ENCODE peak calls at places on chromosomes 16 and 17, in ten cellular contexts. One of them, this sample, is unnamed.

GRCh38 chr17:9811537-9811936 is 10.3 kb downstream of the GSG1L2 start:
- DNase-seq in T-helper 22 cell: no peak
- DNase-seq in stimulated activated CD4-positive, alpha-beta T cell treated with anti-CD3 and anti-CD28 coated beads, TNF-alpha, amount 100 ng/mL, for 4 hours: no peak
- DNase-seq in fibroblast of lung: no peak
- DNase-seq in lower lobe of right lung: no peak
- DNase-seq in fibroblast of the aortic adventitia: no peak
- DNase-seq in cortex of kidney: no peak
- DNase-seq in activated B cell treated with CpG ODN at 0.5 μM for 24 hours: no peak
- DNase-seq in effector memory CD4-positive, alpha-beta T cell: no peak
- DNase-seq in GM10248: no peak
- DNase-seq in this sample: no peak

GRCh38 chr16:81627024-81627423 is 152.1 kb upstream of the PLCG2 start:
- DNase-seq in T-helper 22 cell: no peak
- DNase-seq in stimulated activated CD4-positive, alpha-beta T cell treated with anti-CD3 and anti-CD28 coated beads, TNF-alpha, amount 100 ng/mL, for 4 hours: no peak
- DNase-seq in fibroblast of lung: peak; percentile 79
- DNase-seq in lower lobe of right lung: no peak
- DNase-seq in fibroblast of the aortic adventitia: no peak
- DNase-seq in cortex of kidney: no peak
- DNase-seq in activated B cell treated with CpG ODN at 0.5 μM for 24 hours: no peak
- DNase-seq in effector memory CD4-positive, alpha-beta T cell: no peak
- DNase-seq in GM10248: no peak
- DNase-seq in this sample: no peak

GRCh38 chr16:74730049-74730683 is 29.5 kb upstream of the MLKL start:
- DNase-seq in T-helper 22 cell: no peak
- DNase-seq in stimulated activated CD4-positive, alpha-beta T cell treated with anti-CD3 and anti-CD28 coated beads, TNF-alpha, amount 100 ng/mL, for 4 hours: no peak
- DNase-seq in fibroblast of lung: peak; percentile 5
- DNase-seq in lower lobe of right lung: no peak
- DNase-seq in fibroblast of the aortic adventitia: no peak
- DNase-seq in cortex of kidney: no peak
- DNase-seq in activated B cell treated with CpG ODN at 0.5 μM for 24 hours: no peak
- DNase-seq in effector memory CD4-positive, alpha-beta T cell: no peak
- DNase-seq in GM10248: no peak
- DNase-seq in this sample: no peak

GRCh38 chr17:1460233-1460632 is 4.2 kb upstream of the CRK start:
- DNase-seq in T-helper 22 cell: no peak
- DNase-seq in stimulated activated CD4-positive, alpha-beta T cell treated with anti-CD3 and anti-CD28 coated beads, TNF-alpha, amount 100 ng/mL, for 4 hours: no peak
- DNase-seq in fibroblast of lung: no peak
- DNase-seq in lower lobe of right lung: peak; percentile 84
- DNase-seq in fibroblast of the aortic adventitia: peak; percentile 33
- DNase-seq in cortex of kidney: no peak
- DNase-seq in activated B cell treated with CpG ODN at 0.5 μM for 24 hours: no peak
- DNase-seq in effector memory CD4-positive, alpha-beta T cell: no peak
- DNase-seq in GM10248: no peak
- DNase-seq in this sample: no peak

GRCh38 chr16:72241930-72242329 is 70.0 kb upstream of the PMFBP1 start:
- DNase-seq in T-helper 22 cell: no peak
- DNase-seq in stimulated activated CD4-positive, alpha-beta T cell treated with anti-CD3 and anti-CD28 coated beads, TNF-alpha, amount 100 ng/mL, for 4 hours: no peak
- DNase-seq in fibroblast of lung: peak; percentile 48
- DNase-seq in lower lobe of right lung: no peak
- DNase-seq in fibroblast of the aortic adventitia: peak; percentile 73
- DNase-seq in cortex of kidney: no peak
- DNase-seq in activated B cell treated with CpG ODN at 0.5 μM for 24 hours: no peak
- DNase-seq in effector memory CD4-positive, alpha-beta T cell: no peak
- DNase-seq in GM10248: no peak
- DNase-seq in this sample: peak; percentile 59

GRCh38 chr17:51154176-51154575 is 817 bp downstream of the NME1 start:
- DNase-seq in T-helper 22 cell: no peak
- DNase-seq in stimulated activated CD4-positive, alpha-beta T cell treated with anti-CD3 and anti-CD28 coated beads, TNF-alpha, amount 100 ng/mL, for 4 hours: no peak
- DNase-seq in fibroblast of lung: no peak
- DNase-seq in lower lobe of right lung: no peak
- DNase-seq in fibroblast of the aortic adventitia: no peak
- DNase-seq in cortex of kidney: no peak
- DNase-seq in activated B cell treated with CpG ODN at 0.5 μM for 24 hours: no peak
- DNase-seq in effector memory CD4-positive, alpha-beta T cell: no peak
- DNase-seq in GM10248: no peak
- DNase-seq in this sample: no peak

GRCh38 chr16:90020838-90021382 is 1.7 kb upstream of the DBNDD1 start:
- DNase-seq in T-helper 22 cell: no peak
- DNase-seq in stimulated activated CD4-positive, alpha-beta T cell treated with anti-CD3 and anti-CD28 coated beads, TNF-alpha, amount 100 ng/mL, for 4 hours: no peak
- DNase-seq in fibroblast of lung: peak; percentile 69
- DNase-seq in lower lobe of right lung: no peak
- DNase-seq in fibroblast of the aortic adventitia: peak; percentile 28
- DNase-seq in cortex of kidney: no peak
- DNase-seq in activated B cell treated with CpG ODN at 0.5 μM for 24 hours: no peak
- DNase-seq in effector memory CD4-positive, alpha-beta T cell: no peak
- DNase-seq in GM10248: no peak
- DNase-seq in this sample: peak; percentile 57

GRCh38 chr17:7745748-7746470 is 28.4 kb downstream of the DNAH2 start:
- DNase-seq in T-helper 22 cell: no peak
- DNase-seq in stimulated activated CD4-positive, alpha-beta T cell treated with anti-CD3 and anti-CD28 coated beads, TNF-alpha, amount 100 ng/mL, for 4 hours: no peak
- DNase-seq in fibroblast of lung: peak; percentile 87
- DNase-seq in lower lobe of right lung: no peak
- DNase-seq in fibroblast of the aortic adventitia: peak; percentile 94
- DNase-seq in cortex of kidney: no peak
- DNase-seq in activated B cell treated with CpG ODN at 0.5 μM for 24 hours: no peak
- DNase-seq in effector memory CD4-positive, alpha-beta T cell: no peak
- DNase-seq in GM10248: no peak
- DNase-seq in this sample: peak; percentile 82

GRCh38 chr16:48330847-48331204 is 54.4 kb downstream of the SIAH1 start:
- DNase-seq in T-helper 22 cell: no peak
- DNase-seq in stimulated activated CD4-positive, alpha-beta T cell treated with anti-CD3 and anti-CD28 coated beads, TNF-alpha, amount 100 ng/mL, for 4 hours: no peak
- DNase-seq in fibroblast of lung: no peak
- DNase-seq in lower lobe of right lung: no peak
- DNase-seq in fibroblast of the aortic adventitia: peak; percentile 28
- DNase-seq in cortex of kidney: no peak
- DNase-seq in activated B cell treated with CpG ODN at 0.5 μM for 24 hours: no peak
- DNase-seq in effector memory CD4-positive, alpha-beta T cell: no peak
- DNase-seq in GM10248: no peak
- DNase-seq in this sample: no peak

GRCh38 chr16:82524939-82525338 is 101.8 kb upstream of the CDH13 start:
- DNase-seq in T-helper 22 cell: no peak
- DNase-seq in stimulated activated CD4-positive, alpha-beta T cell treated with anti-CD3 and anti-CD28 coated beads, TNF-alpha, amount 100 ng/mL, for 4 hours: no peak
- DNase-seq in fibroblast of lung: no peak
- DNase-seq in lower lobe of right lung: no peak
- DNase-seq in fibroblast of the aortic adventitia: no peak
- DNase-seq in cortex of kidney: no peak
- DNase-seq in activated B cell treated with CpG ODN at 0.5 μM for 24 hours: no peak
- DNase-seq in effector memory CD4-positive, alpha-beta T cell: no peak
- DNase-seq in GM10248: no peak
- DNase-seq in this sample: no peak

GRCh38 chr16:88618182-88618955 is 20.0 kb upstream of the IL17C start:
- DNase-seq in T-helper 22 cell: no peak
- DNase-seq in stimulated activated CD4-positive, alpha-beta T cell treated with anti-CD3 and anti-CD28 coated beads, TNF-alpha, amount 100 ng/mL, for 4 hours: no peak
- DNase-seq in fibroblast of lung: no peak
- DNase-seq in lower lobe of right lung: no peak
- DNase-seq in fibroblast of the aortic adventitia: no peak
- DNase-seq in cortex of kidney: no peak
- DNase-seq in activated B cell treated with CpG ODN at 0.5 μM for 24 hours: no peak
- DNase-seq in effector memory CD4-positive, alpha-beta T cell: no peak
- DNase-seq in GM10248: no peak
- DNase-seq in this sample: no peak